ENCODE peak calls at places on chromosomes 2 and 18, in four cellular contexts. J, G, C and R are unnamed samples. For H3K27me3 and H3K4me1, the result is how much of the 10 kb centered on the place peaks cover.

GRCh38 chr2:47581201-47581600 is 178.2 kb downstream of the MSH2 start:
- DNase-seq in J (no peak), G (no peak), C (no peak), R (no peak)

GRCh38 chr2:43455735-43456642 is 139.8 kb downstream of the THADA start:
- DNase-seq in J (no peak), G (peak), C (no peak), R (no peak)

GRCh38 chr2:111071480-111072143 is 49.1 kb upstream of the BCL2L11 start:
- DNase-seq in J (no peak), G (no peak), C (peak), R (no peak)

GRCh38 chr2:1923557-1923956 is 179.2 kb upstream of the PXDN start:
- DNase-seq in J (no peak), G (no peak), C (no peak), R (no peak)

GRCh38 chr2:28102455-28102874 is 211.9 kb downstream of the BABAM2 start:
- DNase-seq in J (no peak), G (peak), C (peak), R (peak)

GRCh38 chr2:14255135-14255820 is 377.2 kb upstream of the LRATD1 start:
- DNase-seq in J (no peak), G (no peak), C (no peak), R (no peak)

GRCh38 chr2:24840164-24840869 is 47.1 kb downstream of the CENPO start:
- DNase-seq in J (no peak), G (no peak), C (no peak), R (no peak)

GRCh38 chr2:161250864-161251436 is 57.3 kb upstream of the PSMD14 start:
- DNase-seq in J (no peak), G (no peak), C (peak), R (no peak)

GRCh38 chr2:22829806-22830205 is 555.2 kb upstream of the KLHL29 start:
- DNase-seq in J (no peak), G (no peak), C (no peak), R (no peak)

GRCh38 chr2:73059106-73059505 is 12.4 kb downstream of the SFXN5 start:
- DNase-seq in J (no peak), G (no peak), C (no peak), R (no peak)

GRCh38 chr2:111522231-111522768 is 361.7 kb downstream of the ANAPC1 start:
- DNase-seq in J (no peak), G (no peak), C (peak), R (no peak)

GRCh38 chr2:5479265-5479928 is 212.8 kb upstream of the SOX11 start:
- DNase-seq in J (no peak), G (no peak), C (no peak), R (no peak)

GRCh38 chr18:61575419-61575818 is 242.2 kb downstream of the CDH20 start:
- DNase-seq in J (no peak), G (no peak), C (no peak), R (no peak)

GRCh38 chr2:38376683-38377500 is at the start of gene ATL2:
- DNase-seq in J (peak), G (peak), C (peak), R (peak)

GRCh38 chr2:68284896-68285295 is 32.6 kb upstream of the PPP3R1 start:
- DNase-seq in J (no peak), G (peak), C (peak), R (peak)

GRCh38 chr2:206635016-206635415 is 7.3 kb upstream of the FAM237A start:
- DNase-seq in J (no peak), G (no peak), C (peak), R (no peak)

GRCh38 chr2:140696449-140696848 is 1434.4 kb downstream of the LRP1B start:
- DNase-seq in J (no peak), G (no peak), C (no peak), R (no peak)

GRCh38 chr2:143745060-143745459 is 615.8 kb downstream of the ARHGAP15 start:
- DNase-seq in J (no peak), G (no peak), C (no peak), R (no peak)

GRCh38 chr18:47280121-47280520 is 28.7 kb upstream of the SKOR2 start:
- DNase-seq in J (no peak), G (no peak), C (no peak), R (no peak)

GRCh38 chr2:47032773-47033101 is 117.1 kb upstream of the MCFD2 start:
- DNase-seq in J (no peak), G (no peak), C (no peak), R (no peak)

GRCh38 chr18:76528477-76529432 is 33.7 kb upstream of the ZNF516 start:
- DNase-seq in J (peak), G (peak), C (peak), R (peak)

GRCh38 chr2:227595797-227596196 is 2.9 kb upstream of the SCYGR2 start:
- DNase-seq in J (no peak), G (no peak), C (no peak), R (no peak)

GRCh38 chr2:70472256-70472905 is 81.2 kb downstream of the TGFA start:
- DNase-seq in J (no peak), G (no peak), C (no peak), R (no peak)

GRCh38 chr18:58097127-58097906 is 53.3 kb downstream of the NEDD4L start:
- DNase-seq in J (no peak), G (peak), C (peak), R (no peak)

GRCh38 chr2:164898475-164898874 is 56.9 kb downstream of the SLC38A11 start:
- DNase-seq in J (no peak), G (peak), C (peak), R (no peak)

GRCh38 chr2:234840336-234840735 is 111.5 kb upstream of the SH3BP4 start:
- DNase-seq in J (no peak), G (peak), C (peak), R (peak)

GRCh38 chr2:10169581-10169980 is 47.0 kb downstream of the RRM2 start:
- DNase-seq in J (no peak), G (peak), C (peak), R (no peak)

GRCh38 chr2:19632327-19633040 is 269.3 kb downstream of the TTC32 start:
- DNase-seq in J (no peak), G (peak), C (peak), R (peak)

GRCh38 chr2:144943986-144944385 is 424.1 kb upstream of the ZEB2 start:
- DNase-seq in J (no peak), G (no peak), C (peak), R (no peak)

GRCh38 chr2:202510911-202511310 is 123.9 kb upstream of the FAM117B start:
- DNase-seq in J (no peak), G (no peak), C (peak), R (no peak)

GRCh38 chr18:13918898-13919297 is 3.6 kb upstream of the MC2R start:
- DNase-seq in J (no peak), G (no peak), C (no peak), R (no peak)

GRCh38 chr18:57898506-57899124 is 95.5 kb upstream of the ATP8B1 start:
- DNase-seq in J (no peak), G (no peak), C (peak), R (no peak)

GRCh38 chr18:7236899-7237298 is 6.0 kb downstream of the LRRC30 start:
- DNase-seq in J (no peak), G (no peak), C (no peak), R (no peak)

GRCh38 chr2:109208071-109208950 is 79.3 kb downstream of the SH3RF3 start:
- DNase-seq in J (no peak), G (no peak), C (no peak), R (no peak)

GRCh38 chr2:69694894-69695849 is 46.8 kb upstream of the ANXA4 start:
- DNase-seq in J (no peak), G (no peak), C (peak), R (no peak)

GRCh38 chr2:224869601-224870000 is 153.4 kb upstream of the CCDC195 start:
- DNase-seq in J (no peak), G (no peak), C (peak), R (no peak)

GRCh38 chr2:72330673-72331072 is 183.0 kb upstream of the CYP26B1 start:
- DNase-seq in J (no peak), G (no peak), C (no peak), R (no peak)

GRCh38 chr2:95073856-95074662 is 47.5 kb downstream of the MRPS5 start:
- DNase-seq in J (no peak), G (no peak), C (no peak), R (no peak)

GRCh38 chr2:134712334-134712733 is 6.5 kb downstream of the TMEM163 start:
- DNase-seq in J (no peak), G (no peak), C (no peak), R (no peak)
- H3K27me3 ChIP-seq in J (under half), G (under half), C (half or more), R (half or more)

GRCh38 chr2:119702918-119703401 is 24.0 kb downstream of the TMEM177 start:
- DNase-seq in J (no peak), G (peak), C (peak), R (peak)

GRCh38 chr2:119703526-119703925 is 24.5 kb downstream of the TMEM177 start:
- DNase-seq in J (no peak), G (no peak), C (no peak), R (no peak)

GRCh38 chr2:119701352-119701751 is 22.4 kb downstream of the TMEM177 start:
- DNase-seq in J (no peak), G (no peak), C (no peak), R (no peak)

GRCh38 chr2:119700866-119701265 is 21.9 kb downstream of the TMEM177 start:
- DNase-seq in J (no peak), G (peak), C (no peak), R (no peak)

GRCh38 chr2:119702203-119702917 is 23.4 kb downstream of the TMEM177 start:
- DNase-seq in J (no peak), G (no peak), C (no peak), R (no peak)
- H3K4me3 ChIP-seq in J (no peak), G (no peak), C (no peak), R (no peak)

GRCh38 chr2:45896281-45896680 is 244.8 kb downstream of the PRKCE start:
- DNase-seq in J (no peak), G (no peak), C (peak), R (no peak)

GRCh38 chr2:45897836-45898235 is 246.4 kb downstream of the PRKCE start:
- DNase-seq in J (no peak), G (peak), C (no peak), R (no peak)

GRCh38 chr2:45892757-45893156 is 241.3 kb downstream of the PRKCE start:
- DNase-seq in J (no peak), G (peak), C (no peak), R (no peak)

GRCh38 chr2:45894211-45894610 is 242.7 kb downstream of the PRKCE start:
- DNase-seq in J (no peak), G (no peak), C (no peak), R (no peak)

GRCh38 chr2:45895477-45895876 is 244.0 kb downstream of the PRKCE start:
- DNase-seq in J (no peak), G (no peak), C (peak), R (no peak)
- H3K4me1 ChIP-seq in J (under half), G (under half), C (half or more), R (under half)

DNA sequence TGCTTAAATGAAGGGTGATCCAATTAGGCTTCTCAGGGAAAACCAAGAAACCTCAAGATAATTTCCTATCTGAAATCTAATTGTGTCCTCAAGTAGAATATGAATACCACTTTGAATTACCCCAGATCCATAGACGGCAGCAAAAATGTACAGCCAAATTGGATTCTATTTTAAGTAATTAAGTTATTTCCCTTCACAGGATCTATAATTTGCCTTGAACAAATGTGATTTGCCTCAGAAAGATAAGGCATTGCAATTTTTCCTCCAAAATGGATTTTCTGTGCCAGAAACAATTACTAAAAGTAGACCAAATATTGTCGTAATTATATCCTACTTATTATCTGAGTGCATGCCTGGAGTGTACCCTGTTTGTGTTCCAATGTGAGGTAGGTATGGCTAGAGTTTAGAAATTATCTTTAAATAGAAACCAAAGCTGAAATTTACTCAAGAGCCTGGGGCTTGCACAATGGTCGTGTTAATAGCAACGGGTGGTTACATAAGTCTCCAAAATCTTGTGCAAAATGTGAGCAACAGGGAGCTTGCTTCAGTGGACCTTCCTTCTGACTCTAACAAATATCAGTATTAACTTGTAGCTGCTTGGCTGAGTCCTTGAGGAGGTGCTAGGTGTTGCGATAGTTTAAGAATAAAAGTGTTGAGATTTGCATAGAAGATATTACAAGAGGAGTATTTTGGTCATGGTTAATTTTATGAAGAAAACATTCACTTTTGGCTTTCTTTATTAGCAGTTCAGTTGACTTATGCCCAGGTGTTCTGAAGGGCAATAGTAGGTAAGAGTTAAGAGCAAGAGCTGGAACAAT is 4.8 kb downstream of the CXCR4 start:
- DNase-seq in J (no peak), G (no peak), C (no peak), R (no peak)
- H3K27me3 ChIP-seq in J (under half), G (under half), C (under half), R (under half)

DNA sequence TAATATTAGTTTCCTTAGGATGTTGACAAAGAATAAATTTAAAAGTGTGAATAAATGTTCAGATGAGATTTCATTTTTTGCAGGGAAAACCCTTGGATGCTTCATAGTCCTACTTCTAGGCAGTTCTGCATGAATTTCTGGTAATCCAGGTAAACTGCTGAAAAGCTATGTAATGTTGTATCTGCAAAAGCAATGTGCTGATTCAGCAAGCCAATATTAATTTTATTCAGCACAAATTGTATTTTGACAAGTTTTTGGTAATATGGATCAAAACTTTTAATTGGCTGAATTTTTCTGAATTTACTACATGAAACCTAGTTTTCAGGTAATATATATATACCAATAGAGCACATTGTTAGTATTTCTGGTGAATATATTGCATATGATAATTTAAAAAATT is 17.8 kb upstream of the RBBP8 start:
- DNase-seq in J (no peak), G (no peak), C (no peak), R (no peak)
- H3K4me3 ChIP-seq in J (no peak), G (no peak), C (no peak), R (no peak)

GRCh38 chr2:17583166-17583565 is 42.7 kb downstream of the VSNL1 start:
- DNase-seq in J (no peak), G (no peak), C (no peak), R (no peak)
- H3K4me1 ChIP-seq in J (under half), G (under half), C (under half), R (under half)

GRCh38 chr2:120460511-120460910 is 114.6 kb downstream of the INHBB start:
- DNase-seq in J (no peak), G (no peak), C (no peak), R (no peak)
- H3K27me3 ChIP-seq in J (under half), G (under half), C (under half), R (under half)

GRCh38 chr2:75241696-75242095 is 42.4 kb upstream of the TACR1 start:
- DNase-seq in J (no peak), G (no peak), C (no peak), R (no peak)

GRCh38 chr2:75233965-75234364 is 34.6 kb upstream of the TACR1 start:
- DNase-seq in J (no peak), G (no peak), C (no peak), R (no peak)

GRCh38 chr2:75237296-75237695 is 38.0 kb upstream of the TACR1 start:
- DNase-seq in J (no peak), G (no peak), C (no peak), R (no peak)

GRCh38 chr2:75243219-75243618 is 43.9 kb upstream of the TACR1 start:
- DNase-seq in J (no peak), G (no peak), C (no peak), R (no peak)

GRCh38 chr2:75238670-75239330 is 39.5 kb upstream of the TACR1 start:
- DNase-seq in J (no peak), G (no peak), C (peak), R (no peak)
- H3K4me3 ChIP-seq in J (no peak), G (no peak), C (peak), R (no peak)